ENCODE peak calls at places on chromosome 10, in nine cellular contexts. A is AG04450; Q is right lobe of liver; G is HCT116; P is dorsolateral prefrontal cortex; W is astrocyte; S is ascending aorta; Z is CD4-positive, alpha-beta T cell; L is stomach. H is an unnamed sample.
A peak's percentile ranks its signal among the peaks of the same experiment; 100 is the strongest.

GRCh38 chr10:54880943-54881342 is 79.9 kb upstream of the PCDH15 start:
- DNase-seq in A (no peak), L (no peak), G (no peak), W (no peak), P (no peak), Z (no peak), S (no peak), Q (no peak), H (no peak)

GRCh38 chr10:133163889-133164815 is 4.1 kb downstream of the KNDC1 start:
- DNase-seq in A (no peak), P (peak; percentile 53), G (no peak), L (no peak), W (no peak), S (no peak), Z (no peak), Q (no peak), H (no peak)

GRCh38 chr10:97059872-97060205 is 125.9 kb downstream of the SLIT1 start:
- DNase-seq in G (no peak), Z (no peak), Q (no peak), L (no peak), A (no peak), W (no peak), P (peak; percentile 43), S (no peak), H (no peak)

GRCh38 chr10:119174109-119174508 is 4.5 kb downstream of the PRDX3 start:
- DNase-seq in Z (no peak), A (no peak), S (no peak), G (no peak), W (no peak), L (no peak), Q (no peak), P (no peak), H (no peak)

GRCh38 chr10:109203616-109204375 is 719.5 kb downstream of the XPNPEP1 start:
- DNase-seq in W (peak; percentile 80), A (no peak), P (no peak), Z (no peak), S (no peak), G (no peak), L (no peak), Q (no peak), H (no peak)

GRCh38 chr10:124529661-124530214 is 68.1 kb downstream of the LHPP start:
- DNase-seq in Z (no peak), P (no peak), L (no peak), Q (peak; percentile 14), S (no peak), A (no peak), G (no peak), W (no peak), H (no peak)

GRCh38 chr10:129023057-129023456 is 444.0 kb upstream of the MGMT start:
- DNase-seq in S (no peak), W (no peak), A (no peak), Z (no peak), Q (no peak), G (no peak), P (no peak), L (no peak), H (no peak)

GRCh38 chr10:34522542-34522941 is 292.6 kb downstream of the PARD3 start:
- DNase-seq in Z (no peak), W (no peak), Q (no peak), P (no peak), S (no peak), A (no peak), G (no peak), L (no peak), H (peak; percentile 92)

GRCh38 chr10:1256139-1256720 is 200.0 kb downstream of the WDR37 start:
- DNase-seq in W (no peak), L (no peak), S (no peak), A (no peak), P (no peak), Q (no peak), G (no peak), Z (no peak), H (no peak)

GRCh38 chr10:128751851-128752250 is 625.6 kb upstream of the MKI67 start:
- DNase-seq in W (no peak), A (no peak), Q (no peak), L (no peak), G (no peak), Z (no peak), S (no peak), P (no peak), H (no peak)

GRCh38 chr10:70537398-70538194 is 59.0 kb downstream of the PALD1 start:
- DNase-seq in S (no peak), Q (no peak), A (no peak), G (no peak), P (no peak), L (peak; percentile 36), Z (no peak), W (no peak), H (peak; percentile 88)

GRCh38 chr10:64637939-64638338 is 1116.7 kb downstream of the REEP3 start:
- DNase-seq in Z (no peak), W (no peak), G (no peak), L (no peak), A (no peak), Q (no peak), P (no peak), S (no peak), H (no peak)

GRCh38 chr10:63396123-63396719 is 69.6 kb downstream of the JMJD1C start:
- DNase-seq in Q (no peak), A (no peak), G (no peak), P (no peak), S (no peak), W (no peak), Z (no peak), L (no peak), H (no peak)

GRCh38 chr10:123289432-123289831 is 135.2 kb downstream of the BUB3 start:
- DNase-seq in P (no peak), W (no peak), A (no peak), S (no peak), Z (no peak), Q (no peak), G (no peak), L (no peak), H (no peak)

GRCh38 chr10:17229016-17229716 is 1.1 kb downstream of the VIM start:
- DNase-seq in A (no peak), G (no peak), P (peak; percentile 63), Z (peak; percentile 78), L (peak; percentile 73), S (peak; percentile 96), Q (peak; percentile 85), W (peak; percentile 81), H (peak; percentile 40)

GRCh38 chr10:103991393-103992128 is 24.6 kb downstream of the SLK start:
- DNase-seq in L (no peak), P (no peak), A (no peak), W (no peak), Q (no peak), Z (no peak), S (no peak), G (no peak), H (peak; percentile 51)

GRCh38 chr10:58998924-58999713 is 177.3 kb upstream of the PHYHIPL start:
- DNase-seq in G (no peak), A (no peak), P (peak; percentile 85), L (peak; percentile 40), S (peak; percentile 89), W (peak; percentile 31), Z (no peak), Q (peak; percentile 63), H (no peak)

GRCh38 chr10:45410489-45410806 is 36.4 kb downstream of the ALOX5 start:
- DNase-seq in W (no peak), S (no peak), Q (no peak), L (no peak), P (no peak), G (no peak), Z (no peak), A (no peak), H (no peak)
- TF ChIP-seq CTCF in W (no peak), S (no peak), Q (no peak), L (no peak), P (no peak), G (no peak), Z (no peak), A (no peak), H (no peak)

GRCh38 chr10:110496553-110497437 is 912 bp upstream of the DUSP5 start:
- DNase-seq in S (no peak), A (no peak), W (no peak), Z (no peak), L (no peak), G (no peak), Q (no peak), P (no peak), H (peak; percentile 47)
- H3K27ac ChIP-seq in S (peak overlapping the region; percentile 89), A (peak overlapping the region; percentile 87), W (peak overlapping the region; percentile 96), Z (peak overlapping the region; percentile 64), L (peak overlapping the region; percentile 89), G (peak overlapping the region; percentile 65), Q (peak overlapping the region; percentile 75), P (peak overlapping the region; percentile 45), H (peak overlapping the region; percentile 80)

GRCh38 chr10:47356708-47357107 is 8.5 kb downstream of the RBP3 start:
- DNase-seq in P (no peak), L (no peak), W (no peak), Q (no peak), Z (no peak), A (no peak), S (no peak), G (no peak), H (no peak)

GRCh38 chr10:47351899-47352815 is 4.0 kb downstream of the RBP3 start:
- DNase-seq in L (no peak), G (no peak), W (no peak), Q (no peak), A (no peak), S (no peak), Z (no peak), P (no peak), H (no peak)

GRCh38 chr10:47354900-47355299 is 6.7 kb downstream of the RBP3 start:
- DNase-seq in Z (no peak), L (no peak), G (no peak), W (no peak), Q (no peak), A (no peak), S (no peak), P (no peak), H (no peak)

GRCh38 chr10:47353351-47353750 is 5.2 kb downstream of the RBP3 start:
- DNase-seq in L (no peak), S (no peak), Z (no peak), P (no peak), G (no peak), W (no peak), Q (no peak), A (no peak), H (no peak)

GRCh38 chr10:47354162-47354561 is 6.0 kb downstream of the RBP3 start:
- DNase-seq in P (no peak), A (no peak), G (no peak), Q (no peak), S (no peak), Z (no peak), L (no peak), W (no peak), H (peak; percentile 29)
- TF ChIP-seq CTCF in P (no peak), A (peak; percentile 27), G (peak; percentile 6), Q (no peak), S (no peak), Z (no peak), L (no peak), W (no peak), H (peak; percentile 49)

DNA sequence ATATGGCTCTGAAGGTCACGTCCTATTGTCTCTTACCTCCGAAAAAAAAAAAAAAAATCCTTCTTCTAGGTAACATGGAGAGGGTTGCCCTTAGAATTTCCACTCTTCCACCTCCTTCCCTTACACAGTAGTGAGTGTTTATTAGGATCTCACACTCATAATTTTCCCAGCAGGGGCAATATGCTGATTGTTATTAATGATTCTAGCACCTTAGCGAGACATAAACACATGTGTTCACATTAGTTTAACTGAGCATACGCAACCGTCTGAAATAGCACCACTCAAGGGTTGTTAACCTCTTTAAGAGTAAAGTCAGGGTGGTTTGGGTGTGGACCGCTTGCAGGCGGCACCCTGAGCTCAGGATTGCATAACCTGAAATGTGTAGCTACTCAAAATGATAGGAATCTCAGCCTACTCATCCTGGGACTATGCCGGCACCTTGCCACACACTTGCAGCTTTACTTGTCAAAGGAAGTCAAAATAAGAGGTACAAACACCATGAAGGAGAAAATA is 52.2 kb downstream of the CPEB3 start:
- DNase-seq in Q (peak; percentile 67), Z (no peak), P (no peak), G (no peak), S (no peak), A (no peak), W (peak; percentile 72), L (peak; percentile 50), H (peak; percentile 86)
- H3K27ac ChIP-seq in Q (no peak overlapping the region), Z (no peak overlapping the region), P (peak overlapping the region; percentile 94), G (no peak overlapping the region), S (no peak overlapping the region), A (no peak overlapping the region), W (no peak overlapping the region), L (peak overlapping the region; percentile 16), H (peak overlapping the region; percentile 30)

H was measured in PC-3.